ENCODE peak calls at places on chromosomes 2 and 18, in six cellular contexts. One of them, this sample, is unnamed.

GRCh38 chr18:58937204-58937603 is 72.5 kb downstream of the ZNF532 start:
- DNase-seq in PC-9: no peak
- DNase-seq in psoas muscle: no peak
- DNase-seq in GM06990: no peak
- DNase-seq in fibroblast of lung: peak; percentile 67
- DNase-seq in nephron progenitor cell: no peak
- DNase-seq in this sample: no peak

GRCh38 chr18:9782073-9782857 is 74.2 kb downstream of the RAB31 start:
- DNase-seq in PC-9: no peak
- DNase-seq in psoas muscle: no peak
- DNase-seq in GM06990: no peak
- DNase-seq in fibroblast of lung: peak; percentile 96
- DNase-seq in nephron progenitor cell: no peak
- DNase-seq in this sample: no peak

GRCh38 chr2:54920660-54921059 is 129.6 kb downstream of the RTN4 start:
- DNase-seq in PC-9: no peak
- DNase-seq in psoas muscle: no peak
- DNase-seq in GM06990: no peak
- DNase-seq in fibroblast of lung: no peak
- DNase-seq in nephron progenitor cell: no peak
- DNase-seq in this sample: no peak

GRCh38 chr2:86636842-86637241 is 13.2 kb upstream of the RNF103 start:
- DNase-seq in PC-9: no peak
- DNase-seq in psoas muscle: peak; percentile 46
- DNase-seq in GM06990: no peak
- DNase-seq in fibroblast of lung: no peak
- DNase-seq in nephron progenitor cell: no peak
- DNase-seq in this sample: no peak

GRCh38 chr2:29113891-29114321 is 1.3 kb upstream of the CLIP4 start:
- DNase-seq in PC-9: peak; percentile 85
- DNase-seq in psoas muscle: peak; percentile 66
- DNase-seq in GM06990: peak; percentile 44
- DNase-seq in fibroblast of lung: peak; percentile 83
- DNase-seq in nephron progenitor cell: no peak
- DNase-seq in this sample: no peak

GRCh38 chr18:35178260-35178659 is 62.6 kb upstream of the ZNF397 start:
- DNase-seq in PC-9: no peak
- DNase-seq in psoas muscle: no peak
- DNase-seq in GM06990: no peak
- DNase-seq in fibroblast of lung: peak; percentile 90
- DNase-seq in nephron progenitor cell: no peak
- DNase-seq in this sample: no peak

GRCh38 chr2:222939208-222939846 is 78.5 kb downstream of the ACSL3 start:
- DNase-seq in PC-9: peak; percentile 81
- DNase-seq in psoas muscle: no peak
- DNase-seq in GM06990: peak; percentile 18
- DNase-seq in fibroblast of lung: peak; percentile 49
- DNase-seq in nephron progenitor cell: peak; percentile 74
- DNase-seq in this sample: peak; percentile 18

GRCh38 chr2:225597911-225598310 is 198.4 kb downstream of the NYAP2 start:
- DNase-seq in PC-9: no peak
- DNase-seq in psoas muscle: no peak
- DNase-seq in GM06990: no peak
- DNase-seq in fibroblast of lung: peak; percentile 72
- DNase-seq in nephron progenitor cell: no peak
- DNase-seq in this sample: no peak

GRCh38 chr2:119231975-119232665 is 8.5 kb downstream of the STEAP3 start:
- DNase-seq in PC-9: no peak
- DNase-seq in psoas muscle: no peak
- DNase-seq in GM06990: no peak
- DNase-seq in fibroblast of lung: peak; percentile 76
- DNase-seq in nephron progenitor cell: no peak
- DNase-seq in this sample: no peak

GRCh38 chr2:73852020-73852419 is 23.3 kb downstream of the STAMBP start:
- DNase-seq in PC-9: no peak
- DNase-seq in psoas muscle: no peak
- DNase-seq in GM06990: no peak
- DNase-seq in fibroblast of lung: peak; percentile 87
- DNase-seq in nephron progenitor cell: no peak
- DNase-seq in this sample: no peak

GRCh38 chr2:98088261-98088660 is 1.3 kb downstream of the VWA3B start:
- DNase-seq in PC-9: no peak
- DNase-seq in psoas muscle: no peak
- DNase-seq in GM06990: no peak
- DNase-seq in fibroblast of lung: no peak
- DNase-seq in nephron progenitor cell: no peak
- DNase-seq in this sample: no peak

GRCh38 chr2:162210385-162210784 is 32.9 kb downstream of the FAP start:
- DNase-seq in PC-9: no peak
- DNase-seq in psoas muscle: no peak
- DNase-seq in GM06990: no peak
- DNase-seq in fibroblast of lung: peak; percentile 48
- DNase-seq in nephron progenitor cell: no peak
- DNase-seq in this sample: no peak

GRCh38 chr2:197782121-197782520 is 3.0 kb downstream of the BOLL start:
- DNase-seq in PC-9: no peak
- DNase-seq in psoas muscle: no peak
- DNase-seq in GM06990: no peak
- DNase-seq in fibroblast of lung: no peak
- DNase-seq in nephron progenitor cell: no peak
- DNase-seq in this sample: no peak

GRCh38 chr2:205524656-205525055 is 157.6 kb upstream of the NRP2 start:
- DNase-seq in PC-9: peak; percentile 57
- DNase-seq in psoas muscle: no peak
- DNase-seq in GM06990: no peak
- DNase-seq in fibroblast of lung: no peak
- DNase-seq in nephron progenitor cell: no peak
- DNase-seq in this sample: no peak

GRCh38 chr2:205520311-205520710 is 162.0 kb upstream of the NRP2 start:
- DNase-seq in PC-9: no peak
- DNase-seq in psoas muscle: no peak
- DNase-seq in GM06990: no peak
- DNase-seq in fibroblast of lung: no peak
- DNase-seq in nephron progenitor cell: no peak
- DNase-seq in this sample: no peak
- TF ChIP-seq CTCF in PC-9: no peak
- TF ChIP-seq CTCF in psoas muscle: no peak
- TF ChIP-seq CTCF in GM06990: no peak
- TF ChIP-seq CTCF in fibroblast of lung: no peak
- TF ChIP-seq CTCF in nephron progenitor cell: no peak
- TF ChIP-seq CTCF in this sample: no peak

GRCh38 chr18:48022021-48022420 is 91.6 kb upstream of the SMAD2 start:
- DNase-seq in PC-9: no peak
- DNase-seq in psoas muscle: no peak
- DNase-seq in GM06990: no peak
- DNase-seq in fibroblast of lung: no peak
- DNase-seq in nephron progenitor cell: no peak
- DNase-seq in this sample: no peak

GRCh38 chr18:48024891-48025660 is 94.6 kb upstream of the SMAD2 start:
- DNase-seq in PC-9: no peak
- DNase-seq in psoas muscle: no peak
- DNase-seq in GM06990: no peak
- DNase-seq in fibroblast of lung: no peak
- DNase-seq in nephron progenitor cell: no peak
- DNase-seq in this sample: no peak

GRCh38 chr18:48024009-48024512 is 93.6 kb upstream of the SMAD2 start:
- DNase-seq in PC-9: no peak
- DNase-seq in psoas muscle: no peak
- DNase-seq in GM06990: no peak
- DNase-seq in fibroblast of lung: no peak
- DNase-seq in nephron progenitor cell: no peak
- DNase-seq in this sample: no peak

GRCh38 chr18:48022531-48023330 is 92.3 kb upstream of the SMAD2 start:
- DNase-seq in PC-9: no peak
- DNase-seq in psoas muscle: no peak
- DNase-seq in GM06990: no peak
- DNase-seq in fibroblast of lung: peak; percentile 58
- DNase-seq in nephron progenitor cell: no peak
- DNase-seq in this sample: no peak

GRCh38 chr18:48023334-48024008 is 93.0 kb upstream of the SMAD2 start:
- DNase-seq in PC-9: peak; percentile 68
- DNase-seq in psoas muscle: no peak
- DNase-seq in GM06990: no peak
- DNase-seq in fibroblast of lung: peak; percentile 84
- DNase-seq in nephron progenitor cell: peak; percentile 59
- DNase-seq in this sample: no peak
- TF ChIP-seq CTCF in PC-9: peak; percentile 77
- TF ChIP-seq CTCF in psoas muscle: peak; percentile 30
- TF ChIP-seq CTCF in GM06990: peak; percentile 25
- TF ChIP-seq CTCF in fibroblast of lung: peak; percentile 38
- TF ChIP-seq CTCF in nephron progenitor cell: peak; percentile 49
- TF ChIP-seq CTCF in this sample: no peak

GRCh38 chr2:232340171-232340935 is 38.2 kb upstream of the ALPP start:
- DNase-seq in PC-9: no peak
- DNase-seq in psoas muscle: peak; percentile 18
- DNase-seq in GM06990: no peak
- DNase-seq in fibroblast of lung: no peak
- DNase-seq in nephron progenitor cell: no peak
- DNase-seq in this sample: no peak

GRCh38 chr2:232341061-232341738 is 37.4 kb upstream of the ALPP start:
- DNase-seq in PC-9: no peak
- DNase-seq in psoas muscle: no peak
- DNase-seq in GM06990: no peak
- DNase-seq in fibroblast of lung: no peak
- DNase-seq in nephron progenitor cell: no peak
- DNase-seq in this sample: no peak

GRCh38 chr2:232336956-232337700 is 41.4 kb upstream of the ALPP start:
- DNase-seq in PC-9: no peak
- DNase-seq in psoas muscle: peak; percentile 39
- DNase-seq in GM06990: no peak
- DNase-seq in fibroblast of lung: no peak
- DNase-seq in nephron progenitor cell: no peak
- DNase-seq in this sample: no peak

GRCh38 chr2:232338759-232339106 is 39.8 kb upstream of the ALPP start:
- DNase-seq in PC-9: no peak
- DNase-seq in psoas muscle: peak; percentile 37
- DNase-seq in GM06990: no peak
- DNase-seq in fibroblast of lung: no peak
- DNase-seq in nephron progenitor cell: no peak
- DNase-seq in this sample: no peak

GRCh38 chr2:232339121-232340081 is 39.1 kb upstream of the ALPP start:
- DNase-seq in PC-9: no peak
- DNase-seq in psoas muscle: peak; percentile 43
- DNase-seq in GM06990: no peak
- DNase-seq in fibroblast of lung: no peak
- DNase-seq in nephron progenitor cell: peak; percentile 0
- DNase-seq in this sample: no peak
- TF ChIP-seq CTCF in PC-9: peak; percentile 17
- TF ChIP-seq CTCF in psoas muscle: no peak
- TF ChIP-seq CTCF in GM06990: no peak
- TF ChIP-seq CTCF in fibroblast of lung: no peak
- TF ChIP-seq CTCF in nephron progenitor cell: no peak
- TF ChIP-seq CTCF in this sample: no peak

DNA sequence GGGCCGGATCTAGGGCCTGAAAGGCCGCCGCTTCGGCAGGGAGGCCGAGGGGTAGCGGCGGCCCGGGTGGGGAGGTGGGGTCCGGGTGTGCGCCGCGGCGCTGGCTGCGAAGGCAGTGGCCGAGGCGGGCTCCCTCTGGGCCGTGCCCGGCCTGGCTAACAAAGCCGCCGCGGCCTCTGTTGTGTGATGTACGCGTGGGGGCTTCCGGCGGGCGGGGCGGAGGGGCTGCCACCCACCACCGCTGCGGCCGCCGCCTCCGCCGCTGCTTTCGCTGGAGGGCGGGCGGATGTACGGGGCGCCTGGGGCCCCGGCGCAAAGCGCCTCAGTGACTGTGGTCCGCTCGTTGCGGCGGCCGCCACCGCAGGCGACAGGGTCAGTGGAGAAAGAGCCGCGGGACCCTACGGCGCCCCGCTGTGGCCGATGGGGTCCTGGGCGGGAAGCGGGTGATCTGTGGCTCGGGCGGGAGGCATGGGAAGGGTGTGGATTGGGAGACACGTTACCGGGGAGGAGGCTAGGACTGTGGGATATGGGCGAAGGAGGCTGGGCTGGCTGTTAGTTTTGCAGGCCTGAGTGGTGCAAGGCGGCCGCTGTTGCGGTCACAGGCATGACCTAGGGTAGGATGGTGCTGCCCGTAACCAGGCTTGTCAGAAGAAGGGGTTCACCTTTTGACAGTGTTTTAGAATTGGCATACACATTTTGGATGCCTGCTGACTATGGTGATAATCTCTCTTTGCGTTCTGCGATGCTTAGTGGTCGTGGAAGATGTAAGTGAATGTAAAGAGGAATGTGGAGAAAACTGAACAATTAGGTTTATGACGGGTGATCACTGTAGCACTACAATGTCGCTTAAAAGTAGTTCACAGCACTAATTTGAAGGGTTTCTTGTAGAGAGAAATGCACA is 662 bp downstream of the BZW1 start:
- DNase-seq in PC-9: peak; percentile 80
- DNase-seq in psoas muscle: peak; percentile 91
- DNase-seq in GM06990: peak; percentile 85
- DNase-seq in fibroblast of lung: peak; percentile 64
- DNase-seq in nephron progenitor cell: peak; percentile 82
- DNase-seq in this sample: peak; percentile 68
- TF ChIP-seq CTCF in PC-9: peak; percentile 63
- TF ChIP-seq CTCF in psoas muscle: peak; percentile 60
- TF ChIP-seq CTCF in GM06990: peak; percentile 71
- TF ChIP-seq CTCF in fibroblast of lung: peak; percentile 40
- TF ChIP-seq CTCF in nephron progenitor cell: peak; percentile 42
- TF ChIP-seq CTCF in this sample: no peak

This sample was measured in activated B cell treated with CpG ODN at 0.5 μM for 24 hours.